ENCODE peak calls at places on chromosomes 1 and 21, in eight cellular contexts. N is retinal pigment epithelial cell, S is ovary, D is fibroblast of pulmonary artery, K is astrocyte of the cerebellum, F is mammary epithelial cell, O is body of pancreas, U is OCI-LY7. H is an unnamed sample.

GRCh38 chr1:57423135-57424131 is at the start of gene DAB1:
- DNase-seq in N (no peak), S (no peak), D (no peak), K (no peak), F (peak; percentile 26), O (peak; percentile 17), U (no peak), H (no peak)

GRCh38 chr21:34201001-34201400 is 127.6 kb downstream of the MRPS6 start:
- DNase-seq in N (no peak), S (no peak), D (no peak), K (no peak), F (no peak), O (no peak), U (no peak), H (no peak)

GRCh38 chr1:8373547-8374270 is 55.8 kb downstream of the SLC45A1 start:
- DNase-seq in N (peak; percentile 88), S (peak; percentile 77), D (peak; percentile 84), K (peak; percentile 64), F (peak; percentile 63), O (peak; percentile 73), U (no peak), H (peak; percentile 56)

GRCh38 chr1:214031267-214031650 is 43.5 kb downstream of the PROX1 start:
- DNase-seq in N (no peak), S (no peak), D (no peak), K (no peak), F (no peak), O (no peak), U (no peak), H (no peak)

GRCh38 chr1:226644541-226645176 is 94.4 kb downstream of the ITPKB start:
- DNase-seq in N (no peak), S (no peak), D (no peak), K (no peak), F (no peak), O (peak; percentile 3), U (no peak), H (no peak)

GRCh38 chr1:38784452-38785284 is 74.9 kb downstream of the RRAGC start:
- DNase-seq in N (no peak), S (no peak), D (no peak), K (no peak), F (no peak), O (no peak), U (no peak), H (no peak)

GRCh38 chr1:3135073-3135745 is 66.2 kb downstream of the PRDM16 start:
- DNase-seq in N (no peak), S (no peak), D (no peak), K (no peak), F (no peak), O (peak; percentile 80), U (no peak), H (no peak)

GRCh38 chr1:187638733-187639132 is 810.0 kb downstream of the PLA2G4A start:
- DNase-seq in N (no peak), S (no peak), D (no peak), K (no peak), F (no peak), O (no peak), U (no peak), H (no peak)

GRCh38 chr1:241499910-241500309 is 19.6 kb downstream of the FH start:
- DNase-seq in N (no peak), S (no peak), D (peak; percentile 71), K (peak; percentile 23), F (peak; percentile 19), O (no peak), U (peak; percentile 12), H (peak; percentile 44)

GRCh38 chr1:110603058-110603457 is 3.1 kb downstream of the KCNA2 start:
- DNase-seq in N (no peak), S (no peak), D (no peak), K (no peak), F (no peak), O (no peak), U (no peak), H (no peak)

GRCh38 chr1:7993593-7994479 is 32.3 kb downstream of the ERRFI1 start:
- DNase-seq in N (no peak), S (no peak), D (peak; percentile 58), K (peak; percentile 76), F (no peak), O (no peak), U (no peak), H (no peak)

GRCh38 chr1:47584249-47584648 is 146.4 kb downstream of the FOXD2 start:
- DNase-seq in N (no peak), S (no peak), D (no peak), K (no peak), F (no peak), O (no peak), U (no peak), H (no peak)

DNA sequence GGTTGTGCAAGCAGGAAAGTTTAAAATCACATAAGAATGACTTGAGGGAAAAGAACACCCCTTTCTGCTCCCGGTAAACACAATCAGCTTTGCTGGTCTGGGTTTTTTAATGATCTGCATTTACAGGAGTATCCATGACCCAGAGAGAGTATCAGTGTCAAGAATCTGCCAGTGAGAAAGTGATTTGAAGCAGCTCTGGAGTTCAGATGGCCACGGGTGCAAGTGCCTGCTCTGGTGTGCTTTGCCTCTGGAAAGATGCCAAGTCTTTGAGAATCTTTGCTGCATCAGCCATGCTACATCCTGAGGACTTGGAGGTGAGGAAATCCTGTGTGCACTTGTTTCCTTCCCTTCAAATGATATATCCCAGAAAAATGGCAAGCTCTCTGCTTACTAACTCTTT is 18.6 kb upstream of the MYSM1 start:
- DNase-seq in N (no peak), S (no peak), D (peak; percentile 31), K (no peak), F (no peak), O (no peak), U (no peak), H (peak; percentile 41)
- H3K4me3 ChIP-seq in N (no peak overlapping the region), S (no peak overlapping the region), D (no peak overlapping the region), K (no peak overlapping the region), F (no peak overlapping the region), O (no peak overlapping the region), U (no peak overlapping the region), H (no peak overlapping the region)

GRCh38 chr1:29703596-29703995 is 467.3 kb downstream of the PTPRU start:
- DNase-seq in N (no peak), S (no peak), D (peak; percentile 62), K (no peak), F (peak; percentile 45), O (peak; percentile 55), U (peak; percentile 11), H (peak; percentile 50)
- TF ChIP-seq CTCF in N (peak; percentile 90), S (no peak), D (peak; percentile 95), K (peak; percentile 94), F (peak; percentile 95), O (peak; percentile 71), U (peak; percentile 74), H (peak; percentile 88)

GRCh38 chr1:42955311-42956063 is 3.2 kb downstream of the SLC2A1 start:
- DNase-seq in N (no peak), S (no peak), D (no peak), K (no peak), F (no peak), O (no peak), U (peak; percentile 38), H (no peak)

GRCh38 chr1:42952353-42953001 is 6.2 kb downstream of the SLC2A1 start:
- DNase-seq in N (no peak), S (no peak), D (no peak), K (no peak), F (no peak), O (no peak), U (peak; percentile 92), H (no peak)

GRCh38 chr1:42951588-42951987 is 7.1 kb downstream of the SLC2A1 start:
- DNase-seq in N (no peak), S (no peak), D (no peak), K (no peak), F (no peak), O (no peak), U (no peak), H (no peak)

GRCh38 chr1:42956739-42957138 is 1.9 kb downstream of the SLC2A1 start:
- DNase-seq in N (no peak), S (no peak), D (no peak), K (no peak), F (no peak), O (no peak), U (no peak), H (no peak)

GRCh38 chr1:42953182-42954180 is 5.2 kb downstream of the SLC2A1 start:
- DNase-seq in N (no peak), S (no peak), D (no peak), K (no peak), F (peak; percentile 74), O (peak; percentile 35), U (no peak), H (no peak)
- H3K4me3 ChIP-seq in N (peak overlapping the region; percentile 100), S (no peak overlapping the region), D (no peak overlapping the region), K (no peak overlapping the region), F (peak overlapping the region; percentile 21), O (no peak overlapping the region), U (peak overlapping the region; percentile 64), H (no peak overlapping the region)

GRCh38 chr21:42060166-42060565 is 11.0 kb upstream of the UMODL1 start:
- DNase-seq in N (no peak), S (no peak), D (no peak), K (no peak), F (no peak), O (no peak), U (no peak), H (no peak)

GRCh38 chr21:42059141-42059540 is 12.0 kb upstream of the UMODL1 start:
- DNase-seq in N (no peak), S (no peak), D (no peak), K (no peak), F (no peak), O (no peak), U (no peak), H (no peak)

GRCh38 chr21:42057861-42058437 is 13.2 kb upstream of the UMODL1 start:
- DNase-seq in N (no peak), S (no peak), D (no peak), K (no peak), F (no peak), O (no peak), U (no peak), H (no peak)

GRCh38 chr21:42059721-42060120 is 11.4 kb upstream of the UMODL1 start:
- DNase-seq in N (no peak), S (no peak), D (no peak), K (no peak), F (no peak), O (no peak), U (no peak), H (no peak)

DNA sequence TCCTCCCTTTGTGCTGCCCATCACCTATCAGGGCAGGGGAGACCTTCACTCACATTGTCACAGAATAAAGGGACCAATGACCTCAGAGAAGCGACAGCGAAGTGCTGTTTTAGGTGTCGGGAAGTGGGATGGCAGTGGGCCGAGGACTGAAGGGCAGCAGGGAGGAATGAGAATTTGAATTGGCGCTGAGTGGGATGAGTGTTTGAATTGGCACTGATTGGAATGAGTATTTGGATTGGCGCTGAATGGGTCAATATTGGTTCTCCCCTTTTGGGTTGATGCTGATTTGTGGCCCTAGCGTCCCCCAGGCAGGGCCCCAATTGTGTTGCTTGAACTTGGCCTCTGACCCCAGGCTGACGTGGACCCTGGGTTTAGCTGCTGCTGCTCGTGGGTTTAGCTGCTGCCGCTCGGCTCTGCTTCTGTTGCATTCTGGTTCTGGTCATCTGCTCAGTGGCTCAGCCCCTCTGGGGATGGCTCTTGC is 12.4 kb upstream of the UMODL1 start:
- DNase-seq in N (no peak), S (no peak), D (no peak), K (no peak), F (no peak), O (no peak), U (no peak), H (no peak)
- TF ChIP-seq CTCF in N (no peak), S (no peak), D (no peak), K (no peak), F (no peak), O (no peak), U (no peak), H (no peak)